ENCODE peak calls at places on chromosome 11, in five cellular contexts. One of them, this sample, is unnamed.
A peak's percentile ranks its signal among the peaks of the same experiment; 100 is the strongest.

GRCh38 chr11:1304376-1304775 is 5.1 kb downstream of the TOLLIP start:
- DNase-seq in astrocyte of the spinal cord: no peak
- DNase-seq in A673: no peak
- DNase-seq in hippocampal formation: no peak
- DNase-seq in AG09319: no peak
- DNase-seq in this sample: peak; percentile 10

GRCh38 chr11:76656087-76656531 is 14.4 kb downstream of the LRRC32 start:
- DNase-seq in astrocyte of the spinal cord: no peak
- DNase-seq in AG09319: no peak
- DNase-seq in hippocampal formation: no peak
- DNase-seq in A673: no peak
- DNase-seq in this sample: no peak

GRCh38 chr11:5336331-5336730 is 7.0 kb downstream of the OR51B5 start:
- DNase-seq in AG09319: no peak
- DNase-seq in astrocyte of the spinal cord: peak; percentile 9
- DNase-seq in A673: no peak
- DNase-seq in hippocampal formation: no peak
- DNase-seq in this sample: peak; percentile 32

GRCh38 chr11:108929241-108929640 is 264.4 kb downstream of the DDX10 start:
- DNase-seq in A673: no peak
- DNase-seq in hippocampal formation: no peak
- DNase-seq in AG09319: peak; percentile 72
- DNase-seq in astrocyte of the spinal cord: peak; percentile 95
- DNase-seq in this sample: peak; percentile 94

GRCh38 chr11:35598254-35599125 is 19.8 kb upstream of the FJX1 start:
- DNase-seq in hippocampal formation: no peak
- DNase-seq in A673: no peak
- DNase-seq in AG09319: no peak
- DNase-seq in astrocyte of the spinal cord: no peak
- DNase-seq in this sample: no peak

GRCh38 chr11:72969894-72970335 is 155.7 kb downstream of the ATG16L2 start:
- DNase-seq in AG09319: peak; percentile 48
- DNase-seq in hippocampal formation: no peak
- DNase-seq in astrocyte of the spinal cord: peak; percentile 87
- DNase-seq in A673: no peak
- DNase-seq in this sample: peak; percentile 82

GRCh38 chr11:70544067-70544773 is 145.9 kb downstream of the CTTN start:
- DNase-seq in hippocampal formation: no peak
- DNase-seq in AG09319: no peak
- DNase-seq in A673: no peak
- DNase-seq in astrocyte of the spinal cord: no peak
- DNase-seq in this sample: no peak

GRCh38 chr11:266676-267439 is 11.3 kb upstream of the NLRP6 start:
- DNase-seq in AG09319: no peak
- DNase-seq in astrocyte of the spinal cord: no peak
- DNase-seq in A673: no peak
- DNase-seq in hippocampal formation: no peak
- DNase-seq in this sample: no peak

GRCh38 chr11:3162410-3163240 is 2.5 kb downstream of the OSBPL5 start:
- DNase-seq in hippocampal formation: peak; percentile 55
- DNase-seq in astrocyte of the spinal cord: no peak
- DNase-seq in AG09319: no peak
- DNase-seq in A673: no peak
- DNase-seq in this sample: no peak

GRCh38 chr11:72684236-72684912 is 10.2 kb upstream of the PDE2A start:
- DNase-seq in hippocampal formation: no peak
- DNase-seq in AG09319: no peak
- DNase-seq in A673: peak; percentile 45
- DNase-seq in astrocyte of the spinal cord: peak; percentile 65
- DNase-seq in this sample: peak; percentile 58

GRCh38 chr11:47784785-47785381 is 17.7 kb upstream of the FNBP4 start:
- DNase-seq in AG09319: no peak
- DNase-seq in hippocampal formation: no peak
- DNase-seq in A673: no peak
- DNase-seq in astrocyte of the spinal cord: no peak
- DNase-seq in this sample: no peak

GRCh38 chr11:17414317-17414737 is 25.9 kb upstream of the KCNJ11 start:
- DNase-seq in A673: no peak
- DNase-seq in AG09319: no peak
- DNase-seq in hippocampal formation: no peak
- DNase-seq in astrocyte of the spinal cord: no peak
- DNase-seq in this sample: no peak

GRCh38 chr11:117376517-117376916 is 48.9 kb downstream of the CEP164 start:
- DNase-seq in AG09319: no peak
- DNase-seq in astrocyte of the spinal cord: no peak
- DNase-seq in hippocampal formation: no peak
- DNase-seq in A673: no peak
- DNase-seq in this sample: no peak

GRCh38 chr11:123238297-123238696 is 43.2 kb upstream of the CLMP start:
- DNase-seq in hippocampal formation: no peak
- DNase-seq in astrocyte of the spinal cord: peak; percentile 33
- DNase-seq in A673: no peak
- DNase-seq in AG09319: peak; percentile 68
- DNase-seq in this sample: peak; percentile 97

GRCh38 chr11:66237867-66238266 is 30.6 kb upstream of the RAB1B start:
- DNase-seq in AG09319: no peak
- DNase-seq in A673: no peak
- DNase-seq in astrocyte of the spinal cord: no peak
- DNase-seq in hippocampal formation: no peak
- DNase-seq in this sample: no peak

GRCh38 chr11:33387586-33387985 is 130.4 kb downstream of the HIPK3 start:
- DNase-seq in astrocyte of the spinal cord: no peak
- DNase-seq in AG09319: no peak
- DNase-seq in hippocampal formation: no peak
- DNase-seq in A673: no peak
- DNase-seq in this sample: no peak

GRCh38 chr11:117517097-117517496 is 189.4 kb downstream of the CEP164 start:
- DNase-seq in hippocampal formation: no peak
- DNase-seq in A673: no peak
- DNase-seq in AG09319: no peak
- DNase-seq in astrocyte of the spinal cord: no peak
- DNase-seq in this sample: no peak

This sample was measured in fibroblast of lung.